ENCODE peak calls at places on chromosomes 4 and X, in seven cellular contexts. J is HL-60, B is breast epithelium, K is stomach, N is HCT116, Q is prostate gland, L is sigmoid colon. G is an unnamed sample.
A peak's percentile ranks its signal among the peaks of the same experiment; 100 is the strongest.

GRCh38 chr4:25290490-25291067 is 22.0 kb upstream of the ZCCHC4 start:
- DNase-seq in N (no peak), J (no peak), L (no peak), Q (no peak), K (no peak), B (no peak), G (no peak)

GRCh38 chrX:149937881-149938426 is 337 bp downstream of the EOLA2 start:
- DNase-seq in N (no peak), Q (no peak), B (peak; percentile 23), K (no peak), L (peak; percentile 71), J (no peak), G (peak; percentile 92)

GRCh38 chr4:48804584-48805301 is 24.7 kb upstream of the FRYL start:
- DNase-seq in N (no peak), Q (no peak), J (no peak), K (no peak), B (no peak), L (no peak), G (no peak)

GRCh38 chrX:11321986-11322385 is 28.8 kb downstream of the AMELX start:
- DNase-seq in B (no peak), N (no peak), L (no peak), K (no peak), Q (no peak), J (no peak), G (no peak)

GRCh38 chr4:121973791-121974190 is 21.9 kb upstream of the TRPC3 start:
- DNase-seq in N (no peak), L (no peak), B (no peak), Q (no peak), J (no peak), K (no peak), G (no peak)

GRCh38 chrX:68826113-68826980 is 2.5 kb upstream of the EFNB1 start:
- DNase-seq in B (no peak), Q (no peak), J (no peak), L (peak; percentile 52), K (no peak), N (no peak), G (no peak)

GRCh38 chrX:43953218-43953617 is 20.0 kb downstream of the NDP start:
- DNase-seq in Q (no peak), B (no peak), N (no peak), L (no peak), K (no peak), J (no peak), G (no peak)

GRCh38 chr4:26858035-26858918 is 2.4 kb upstream of the STIM2 start:
- DNase-seq in L (no peak), K (no peak), J (no peak), N (no peak), Q (no peak), B (no peak), G (no peak)

GRCh38 chrX:2228466-2228865 is 272.3 kb downstream of the DHRSX start:
- DNase-seq in L (no peak), J (no peak), K (no peak), Q (no peak), B (no peak), N (no peak), G (no peak)

GRCh38 chr4:15232725-15233597 is 194.9 kb upstream of the C1QTNF7 start:
- DNase-seq in J (no peak), N (no peak), L (no peak), K (no peak), Q (no peak), B (no peak), G (no peak)

GRCh38 chr4:41532880-41533279 is 5.1 kb upstream of the LIMCH1 start:
- DNase-seq in Q (no peak), L (no peak), K (no peak), N (no peak), J (no peak), B (no peak), G (no peak)

GRCh38 chrX:16712825-16713155 is 321 bp upstream of the CTPS2 start:
- DNase-seq in B (no peak), L (no peak), Q (no peak), K (no peak), N (no peak), J (no peak), G (no peak)

GRCh38 chr4:576991-577498 is 950 bp upstream of the TMEM271 start:
- DNase-seq in N (no peak), J (no peak), K (no peak), B (no peak), L (no peak), Q (no peak), G (peak; percentile 43)

GRCh38 chr4:70754470-70754869 is 32.7 kb downstream of the RUFY3 start:
- DNase-seq in Q (no peak), L (no peak), B (no peak), K (no peak), N (no peak), J (no peak), G (no peak)

GRCh38 chr4:107862658-107863057 is 37.9 kb downstream of the SGMS2 start:
- DNase-seq in Q (no peak), B (peak; percentile 25), N (peak; percentile 82), K (peak; percentile 49), J (no peak), L (no peak), G (no peak)

GRCh38 chrX:33211356-33212254 is at the start of gene DMD:
- DNase-seq in B (peak; percentile 75), L (peak; percentile 87), K (no peak), N (no peak), J (no peak), Q (peak; percentile 3), G (no peak)

GRCh38 chr4:3231431-3231980 is 17.5 kb upstream of the MSANTD1 start:
- DNase-seq in L (no peak), K (no peak), Q (no peak), B (no peak), J (no peak), N (no peak), G (no peak)

GRCh38 chr4:99987681-99988080 is 37.6 kb upstream of the H2AZ1 start:
- DNase-seq in B (no peak), L (no peak), Q (no peak), J (no peak), N (no peak), K (no peak), G (no peak)

DNA sequence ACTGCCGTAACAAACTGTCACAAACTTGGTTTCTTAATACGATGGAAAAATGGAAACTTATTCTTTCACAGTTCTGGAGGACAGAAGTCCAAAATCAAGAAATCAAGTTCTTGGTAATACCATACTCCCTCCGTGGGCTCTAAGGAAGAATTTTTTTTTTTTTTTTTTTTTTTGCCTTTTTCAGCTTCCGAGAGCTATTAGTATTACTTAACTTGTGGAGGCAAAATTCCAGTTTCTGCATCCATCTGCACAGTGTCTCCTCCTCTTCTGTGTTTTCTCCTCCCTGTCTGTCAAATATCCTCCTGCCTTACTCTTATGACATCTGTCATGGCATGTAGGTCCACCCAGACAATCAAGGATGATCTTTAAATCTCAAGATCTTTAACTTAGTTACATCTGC is 426.6 kb downstream of the SPRY1 start:
- DNase-seq in L (no peak), B (no peak), K (no peak), N (no peak), J (no peak), Q (no peak), G (no peak)
- H3K27ac ChIP-seq in L (no peak overlapping the region), B (no peak overlapping the region), K (no peak overlapping the region), N (no peak overlapping the region), J (no peak overlapping the region), Q (no peak overlapping the region), G (no peak overlapping the region)

DNA sequence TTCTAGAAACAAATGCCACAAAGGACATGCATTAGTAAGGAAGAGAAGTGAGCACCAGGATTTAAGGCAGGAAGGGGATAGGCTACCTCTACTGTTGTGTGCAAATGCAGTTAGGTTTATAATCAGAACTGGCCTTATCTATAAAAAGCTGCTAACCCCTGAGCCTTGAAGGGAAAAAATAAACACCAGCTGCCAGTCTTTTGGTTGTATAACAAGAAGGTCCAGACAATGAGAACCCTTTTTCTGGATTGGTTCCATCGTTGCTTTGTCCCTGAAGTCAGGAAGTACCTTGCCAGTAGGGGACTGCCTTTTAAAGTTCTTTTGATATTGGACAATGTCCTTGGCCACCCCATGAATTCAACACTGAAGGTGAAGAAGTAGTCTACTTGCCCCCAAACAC is 126.7 kb upstream of the OTUD4 start:
- DNase-seq in B (no peak), J (no peak), L (no peak), K (no peak), N (no peak), Q (no peak), G (no peak)
- TF ChIP-seq POLR2AphosphoS5 in B (no peak), J (no peak), L (no peak), K (no peak), N (no peak), Q (no peak), G (no peak)

GRCh38 chr4:83217721-83218522 is 66.7 kb downstream of the COQ2 start:
- DNase-seq in Q (no peak), B (no peak), K (peak; percentile 35), J (peak; percentile 87), L (no peak), N (no peak), G (no peak)
- TF ChIP-seq CTCF in Q (no peak), B (no peak), K (no peak), J (no peak), L (no peak), N (no peak), G (no peak)

GRCh38 chrX:13283512-13283911 is 36.3 kb downstream of the ATXN3L start:
- DNase-seq in N (no peak), K (no peak), L (no peak), Q (no peak), B (no peak), J (peak; percentile 77), G (no peak)
- H3K27ac ChIP-seq in N (no peak overlapping the region), K (no peak overlapping the region), L (no peak overlapping the region), Q (no peak overlapping the region), B (peak overlapping the region; percentile 26), J (peak overlapping the region; percentile 27), G (peak overlapping the region; percentile 64)

G was measured in spleen.